ENCODE peak calls at places on chromosomes 13 and 19, in seven cellular contexts. One of them, this sample, is unnamed.

GRCh38 chr13:106533101-106533939 is 2.1 kb downstream of the EFNB2 start:
- DNase-seq in PC-3: peak
- DNase-seq in tibial artery: peak
- DNase-seq in thyroid gland: peak
- DNase-seq in GM23338: peak
- DNase-seq in HL-60: no peak
- DNase-seq in pancreas: peak
- DNase-seq in this sample: peak

GRCh38 chr19:46256855-46257254 is 27.3 kb downstream of the IGFL1 start:
- DNase-seq in PC-3: no peak
- DNase-seq in tibial artery: no peak
- DNase-seq in thyroid gland: no peak
- DNase-seq in GM23338: no peak
- DNase-seq in HL-60: peak
- DNase-seq in pancreas: no peak
- DNase-seq in this sample: no peak

GRCh38 chr13:28623782-28624706 is 34.9 kb upstream of the POMP start:
- DNase-seq in PC-3: no peak
- DNase-seq in tibial artery: no peak
- DNase-seq in thyroid gland: peak
- DNase-seq in GM23338: no peak
- DNase-seq in HL-60: no peak
- DNase-seq in pancreas: no peak
- DNase-seq in this sample: no peak

GRCh38 chr13:82678052-82678451 is 1204.2 kb downstream of the SLITRK1 start:
- DNase-seq in PC-3: no peak
- DNase-seq in tibial artery: no peak
- DNase-seq in thyroid gland: no peak
- DNase-seq in GM23338: no peak
- DNase-seq in HL-60: no peak
- DNase-seq in pancreas: no peak
- DNase-seq in this sample: no peak

GRCh38 chr19:49873834-49874233 is 3.3 kb downstream of the AKT1S1 start:
- DNase-seq in PC-3: no peak
- DNase-seq in tibial artery: no peak
- DNase-seq in thyroid gland: no peak
- DNase-seq in GM23338: no peak
- DNase-seq in HL-60: no peak
- DNase-seq in pancreas: no peak
- DNase-seq in this sample: no peak

GRCh38 chr13:76414320-76414719 is 471.9 kb downstream of the KCTD12 start:
- DNase-seq in PC-3: no peak
- DNase-seq in tibial artery: no peak
- DNase-seq in thyroid gland: no peak
- DNase-seq in GM23338: peak
- DNase-seq in HL-60: no peak
- DNase-seq in pancreas: no peak
- DNase-seq in this sample: no peak

GRCh38 chr13:47017476-47017875 is 120.6 kb upstream of the HTR2A start:
- DNase-seq in PC-3: no peak
- DNase-seq in tibial artery: no peak
- DNase-seq in thyroid gland: no peak
- DNase-seq in GM23338: no peak
- DNase-seq in HL-60: no peak
- DNase-seq in pancreas: no peak
- DNase-seq in this sample: no peak

GRCh38 chr19:38455031-38455430 is 21.5 kb downstream of the RYR1 start:
- DNase-seq in PC-3: peak
- DNase-seq in tibial artery: no peak
- DNase-seq in thyroid gland: no peak
- DNase-seq in GM23338: peak
- DNase-seq in HL-60: no peak
- DNase-seq in pancreas: no peak
- DNase-seq in this sample: no peak

GRCh38 chr19:53824134-53824611 is at the start of gene NLRP12:
- DNase-seq in PC-3: no peak
- DNase-seq in tibial artery: no peak
- DNase-seq in thyroid gland: no peak
- DNase-seq in GM23338: no peak
- DNase-seq in HL-60: peak
- DNase-seq in pancreas: no peak
- DNase-seq in this sample: no peak

DNA sequence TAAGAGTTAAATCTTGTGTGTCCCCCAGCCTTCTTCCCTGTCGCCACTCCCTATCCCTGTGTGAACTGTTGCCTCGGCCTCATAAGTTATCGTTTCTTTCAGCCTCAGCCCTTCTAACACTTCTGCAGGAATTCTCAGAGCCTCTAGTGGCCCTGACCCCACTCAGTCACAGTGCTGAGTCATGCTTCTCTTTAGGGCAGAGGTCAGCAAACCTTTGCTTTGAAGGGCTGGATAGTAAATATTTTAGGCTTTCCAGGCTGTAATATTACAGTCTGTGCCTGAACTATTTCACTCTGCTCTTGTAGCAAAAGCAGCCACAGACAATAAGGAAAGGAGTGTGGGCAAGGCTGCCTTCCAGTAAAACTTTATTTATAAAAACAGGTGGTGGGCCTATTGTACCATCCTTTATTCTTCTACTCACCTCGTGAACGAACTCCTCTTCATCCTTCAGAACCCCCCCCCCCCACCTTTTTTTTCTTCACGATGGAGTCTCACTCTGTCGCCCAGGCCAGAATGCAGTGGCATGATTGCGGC is 22.1 kb downstream of the MYO9B start:
- DNase-seq in PC-3: peak
- DNase-seq in tibial artery: no peak
- DNase-seq in thyroid gland: no peak
- DNase-seq in GM23338: no peak
- DNase-seq in HL-60: no peak
- DNase-seq in pancreas: no peak
- DNase-seq in this sample: peak
- H3K27ac ChIP-seq in PC-3: peak
- H3K27ac ChIP-seq in tibial artery: peak
- H3K27ac ChIP-seq in thyroid gland: no peak
- H3K27ac ChIP-seq in GM23338: peak
- H3K27ac ChIP-seq in HL-60: no peak
- H3K27ac ChIP-seq in pancreas: no peak
- H3K27ac ChIP-seq in this sample: peak

GRCh38 chr13:101919541-101920306 is 467.2 kb downstream of the ITGBL1 start:
- DNase-seq in PC-3: no peak
- DNase-seq in tibial artery: no peak
- DNase-seq in thyroid gland: peak
- DNase-seq in GM23338: peak
- DNase-seq in HL-60: no peak
- DNase-seq in pancreas: no peak
- DNase-seq in this sample: peak
- H3K4me3 ChIP-seq in PC-3: no peak
- H3K4me3 ChIP-seq in tibial artery: no peak
- H3K4me3 ChIP-seq in thyroid gland: no peak
- H3K4me3 ChIP-seq in GM23338: peak
- H3K4me3 ChIP-seq in HL-60: no peak
- H3K4me3 ChIP-seq in pancreas: no peak
- H3K4me3 ChIP-seq in this sample: no peak

GRCh38 chr19:13833330-13834265 is 38.4 kb downstream of the ZSWIM4 start:
- DNase-seq in PC-3: peak
- DNase-seq in tibial artery: peak
- DNase-seq in thyroid gland: peak
- DNase-seq in GM23338: peak
- DNase-seq in HL-60: no peak
- DNase-seq in pancreas: peak
- DNase-seq in this sample: peak
- H3K27ac ChIP-seq in PC-3: peak
- H3K27ac ChIP-seq in tibial artery: peak
- H3K27ac ChIP-seq in thyroid gland: peak
- H3K27ac ChIP-seq in GM23338: peak
- H3K27ac ChIP-seq in HL-60: peak
- H3K27ac ChIP-seq in pancreas: peak
- H3K27ac ChIP-seq in this sample: peak

GRCh38 chr13:42747399-42747873 is 33.9 kb upstream of the FAM216B start:
- DNase-seq in PC-3: peak
- DNase-seq in tibial artery: no peak
- DNase-seq in thyroid gland: no peak
- DNase-seq in GM23338: no peak
- DNase-seq in HL-60: no peak
- DNase-seq in pancreas: no peak
- DNase-seq in this sample: peak

GRCh38 chr13:42752731-42753130 is 28.7 kb upstream of the FAM216B start:
- DNase-seq in PC-3: no peak
- DNase-seq in tibial artery: no peak
- DNase-seq in thyroid gland: no peak
- DNase-seq in GM23338: no peak
- DNase-seq in HL-60: no peak
- DNase-seq in pancreas: no peak
- DNase-seq in this sample: no peak

GRCh38 chr13:42753697-42754096 is 27.7 kb upstream of the FAM216B start:
- DNase-seq in PC-3: no peak
- DNase-seq in tibial artery: no peak
- DNase-seq in thyroid gland: no peak
- DNase-seq in GM23338: no peak
- DNase-seq in HL-60: no peak
- DNase-seq in pancreas: no peak
- DNase-seq in this sample: no peak

GRCh38 chr13:42751693-42752092 is 29.7 kb upstream of the FAM216B start:
- DNase-seq in PC-3: no peak
- DNase-seq in tibial artery: no peak
- DNase-seq in thyroid gland: no peak
- DNase-seq in GM23338: no peak
- DNase-seq in HL-60: no peak
- DNase-seq in pancreas: no peak
- DNase-seq in this sample: no peak

DNA sequence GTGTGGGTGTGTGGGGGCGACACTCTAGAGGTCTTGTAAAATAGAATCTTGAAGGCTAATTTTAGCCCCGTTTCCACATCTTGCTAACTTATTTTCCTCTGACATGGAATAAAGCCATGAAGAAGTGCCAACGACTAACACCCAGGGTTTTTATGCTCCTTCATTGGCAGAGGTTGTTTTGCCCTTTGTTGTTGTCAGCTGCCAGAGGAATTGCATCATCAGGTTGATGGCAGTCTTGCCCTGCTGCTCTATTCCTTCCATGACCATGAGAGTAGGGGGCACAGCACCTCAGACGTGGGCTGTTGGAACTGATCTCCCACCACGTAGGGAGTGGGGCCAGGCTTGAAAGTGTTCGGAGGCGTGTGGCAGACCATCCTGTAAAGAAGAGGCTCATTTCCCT is 30.5 kb upstream of the FAM216B start:
- DNase-seq in PC-3: no peak
- DNase-seq in tibial artery: no peak
- DNase-seq in thyroid gland: no peak
- DNase-seq in GM23338: no peak
- DNase-seq in HL-60: no peak
- DNase-seq in pancreas: no peak
- DNase-seq in this sample: no peak
- H3K4me3 ChIP-seq in PC-3: no peak
- H3K4me3 ChIP-seq in tibial artery: no peak
- H3K4me3 ChIP-seq in thyroid gland: no peak
- H3K4me3 ChIP-seq in GM23338: no peak
- H3K4me3 ChIP-seq in HL-60: no peak
- H3K4me3 ChIP-seq in pancreas: no peak
- H3K4me3 ChIP-seq in this sample: no peak

DNA sequence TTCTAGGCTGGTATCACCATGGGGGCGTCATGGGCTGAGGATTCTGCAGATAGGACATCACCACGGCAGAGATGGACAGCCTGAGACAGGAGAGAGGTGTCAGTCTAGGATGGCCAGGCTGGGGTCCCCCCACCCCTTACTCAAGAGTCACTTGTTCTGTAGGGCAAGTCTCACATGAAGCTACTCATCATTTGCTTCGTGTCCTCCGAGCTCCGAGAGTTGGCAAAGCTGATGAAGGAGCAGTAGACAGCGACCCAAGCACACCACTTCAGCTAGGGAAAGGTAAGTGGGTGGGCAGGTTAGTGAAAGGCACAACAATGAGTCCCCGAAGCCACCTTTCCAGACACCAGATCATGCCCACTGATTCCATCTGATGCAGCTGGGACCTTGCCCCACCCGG is 1.7 kb downstream of the WDR83 start:
- DNase-seq in PC-3: no peak
- DNase-seq in tibial artery: no peak
- DNase-seq in thyroid gland: no peak
- DNase-seq in GM23338: no peak
- DNase-seq in HL-60: no peak
- DNase-seq in pancreas: no peak
- DNase-seq in this sample: no peak
- H3K27ac ChIP-seq in PC-3: no peak
- H3K27ac ChIP-seq in tibial artery: peak
- H3K27ac ChIP-seq in thyroid gland: peak
- H3K27ac ChIP-seq in GM23338: no peak
- H3K27ac ChIP-seq in HL-60: peak
- H3K27ac ChIP-seq in pancreas: peak
- H3K27ac ChIP-seq in this sample: no peak

DNA sequence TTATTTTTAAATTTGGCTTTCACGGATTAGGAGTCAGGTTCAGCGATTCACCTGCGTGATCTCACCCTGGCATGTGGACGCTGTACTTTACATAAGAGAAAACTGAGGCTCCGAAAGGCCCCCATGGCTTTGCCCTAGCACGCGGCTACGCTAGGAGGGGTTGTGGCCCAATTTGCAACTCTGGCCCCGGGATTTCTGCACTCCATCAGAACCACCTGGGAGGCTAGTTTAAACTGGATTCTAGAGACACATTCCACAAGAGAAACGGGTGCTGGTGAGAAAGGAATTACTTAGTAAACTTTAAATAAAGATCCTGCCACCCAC is 6.2 kb downstream of the BCL3 start:
- DNase-seq in PC-3: no peak
- DNase-seq in tibial artery: no peak
- DNase-seq in thyroid gland: peak
- DNase-seq in GM23338: peak
- DNase-seq in HL-60: no peak
- DNase-seq in pancreas: no peak
- DNase-seq in this sample: no peak
- H3K4me3 ChIP-seq in PC-3: peak
- H3K4me3 ChIP-seq in tibial artery: peak
- H3K4me3 ChIP-seq in thyroid gland: no peak
- H3K4me3 ChIP-seq in GM23338: peak
- H3K4me3 ChIP-seq in HL-60: peak
- H3K4me3 ChIP-seq in pancreas: no peak
- H3K4me3 ChIP-seq in this sample: no peak

GRCh38 chr19:48393559-48394330 is at the start of gene GRIN2D:
- DNase-seq in PC-3: peak
- DNase-seq in tibial artery: no peak
- DNase-seq in thyroid gland: no peak
- DNase-seq in GM23338: peak
- DNase-seq in HL-60: no peak
- DNase-seq in pancreas: no peak
- DNase-seq in this sample: peak
- H3K27ac ChIP-seq in PC-3: no peak
- H3K27ac ChIP-seq in tibial artery: no peak
- H3K27ac ChIP-seq in thyroid gland: no peak
- H3K27ac ChIP-seq in GM23338: no peak
- H3K27ac ChIP-seq in HL-60: no peak
- H3K27ac ChIP-seq in pancreas: no peak
- H3K27ac ChIP-seq in this sample: no peak